ENCODE peak calls at places on chromosome 22, in ten cellular contexts. G, B, U, F, M, C, T, L, N and A are unnamed samples.
A peak's percentile ranks its signal among the peaks of the same experiment; 100 is the strongest.

GRCh38 chr22:43275545-43275981 is 67.6 kb downstream of the SCUBE1 start:
- DNase-seq in G (peak; percentile 90), B (peak; percentile 54), U (no peak), F (no peak), M (peak; percentile 7), C (no peak), T (no peak), L (no peak), N (no peak), A (peak; percentile 92)

GRCh38 chr22:31812977-31813605 is 59.3 kb downstream of the DEPDC5 start:
- DNase-seq in G (no peak), B (no peak), U (no peak), F (no peak), M (no peak), C (peak; percentile 16), T (no peak), L (no peak), N (no peak), A (no peak)

GRCh38 chr22:28920757-28921584 is 37.6 kb downstream of the ZNRF3 start:
- DNase-seq in G (no peak), B (no peak), U (no peak), F (no peak), M (no peak), C (no peak), T (no peak), L (no peak), N (no peak), A (no peak)

GRCh38 chr22:44668190-44668885 is 33.7 kb upstream of the PRR5 start:
- DNase-seq in G (no peak), B (no peak), U (peak; percentile 31), F (no peak), M (no peak), C (no peak), T (no peak), L (no peak), N (peak; percentile 53), A (no peak)

GRCh38 chr22:50684501-50684900 is 11.9 kb downstream of the SHANK3 start:
- DNase-seq in G (no peak), B (no peak), U (no peak), F (no peak), M (no peak), C (no peak), T (no peak), L (no peak), N (no peak), A (no peak)

GRCh38 chr22:43925433-43926348 is 2.1 kb downstream of the PNPLA3 start:
- DNase-seq in G (peak; percentile 86), B (peak; percentile 53), U (no peak), F (no peak), M (no peak), C (no peak), T (no peak), L (no peak), N (peak; percentile 65), A (peak; percentile 40)

GRCh38 chr22:21587803-21588611 is 20.5 kb downstream of the UBE2L3 start:
- DNase-seq in G (no peak), B (peak; percentile 76), U (peak; percentile 55), F (no peak), M (peak; percentile 76), C (no peak), T (peak; percentile 66), L (no peak), N (no peak), A (no peak)

GRCh38 chr22:48510599-48510998 is 1317.1 kb downstream of the BRD1 start:
- DNase-seq in G (no peak), B (no peak), U (no peak), F (no peak), M (no peak), C (no peak), T (no peak), L (no peak), N (no peak), A (no peak)

GRCh38 chr22:27144345-27144744 is 487.0 kb downstream of the MIAT start:
- DNase-seq in G (no peak), B (no peak), U (no peak), F (no peak), M (no peak), C (no peak), T (no peak), L (no peak), N (no peak), A (no peak)

GRCh38 chr22:49660794-49661781 is 166.6 kb downstream of the BRD1 start:
- DNase-seq in G (no peak), B (no peak), U (peak; percentile 30), F (no peak), M (no peak), C (no peak), T (peak; percentile 50), L (no peak), N (no peak), A (no peak)

GRCh38 chr22:32512267-32512982 is 37.8 kb downstream of the FBXO7 start:
- DNase-seq in G (no peak), B (no peak), U (no peak), F (no peak), M (no peak), C (no peak), T (no peak), L (no peak), N (no peak), A (no peak)

GRCh38 chr22:18987765-18988164 is 51.7 kb upstream of the PRODH start:
- DNase-seq in G (peak; percentile 25), B (peak; percentile 32), U (peak; percentile 33), F (no peak), M (no peak), C (no peak), T (no peak), L (no peak), N (no peak), A (no peak)

GRCh38 chr22:30635273-30636225 is at the start of gene SLC35E4:
- DNase-seq in G (peak; percentile 94), B (peak; percentile 98), U (peak; percentile 99), F (peak; percentile 37), M (peak; percentile 84), C (peak; percentile 8), T (peak; percentile 99), L (peak; percentile 65), N (peak; percentile 97), A (peak; percentile 87)

GRCh38 chr22:36323182-36323854 is 64.4 kb downstream of the MYH9 start:
- DNase-seq in G (no peak), B (no peak), U (no peak), F (peak; percentile 70), M (peak; percentile 91), C (no peak), T (no peak), L (no peak), N (no peak), A (no peak)

GRCh38 chr22:17774206-17774927 is at the start of gene BID:
- DNase-seq in G (peak; percentile 35), B (no peak), U (peak; percentile 54), F (no peak), M (no peak), C (no peak), T (peak; percentile 59), L (no peak), N (peak; percentile 71), A (no peak)

GRCh38 chr22:40673017-40673416 is 6.3 kb upstream of the MCHR1 start:
- DNase-seq in G (no peak), B (no peak), U (no peak), F (no peak), M (no peak), C (no peak), T (no peak), L (no peak), N (no peak), A (no peak)

GRCh38 chr22:35445933-35446332 is 46.0 kb downstream of the MCM5 start:
- DNase-seq in G (no peak), B (peak; percentile 33), U (no peak), F (no peak), M (peak; percentile 18), C (no peak), T (no peak), L (no peak), N (no peak), A (no peak)

GRCh38 chr22:22159384-22159783 is 85.2 kb upstream of the VPREB1 start:
- DNase-seq in G (no peak), B (no peak), U (no peak), F (no peak), M (no peak), C (no peak), T (no peak), L (no peak), N (no peak), A (no peak)

GRCh38 chr22:45612451-45612901 is 59.2 kb upstream of the ATXN10 start:
- DNase-seq in G (peak; percentile 97), B (no peak), U (peak; percentile 30), F (peak; percentile 23), M (peak; percentile 86), C (no peak), T (peak; percentile 61), L (peak; percentile 37), N (peak; percentile 86), A (peak; percentile 86)

GRCh38 chr22:40911772-40912171 is 39.4 kb upstream of the RBX1 start:
- DNase-seq in G (no peak), B (no peak), U (no peak), F (no peak), M (no peak), C (no peak), T (no peak), L (no peak), N (no peak), A (no peak)

GRCh38 chr22:50471197-50471847 is 3.5 kb downstream of the SBF1 start:
- DNase-seq in G (no peak), B (no peak), U (no peak), F (no peak), M (no peak), C (no peak), T (no peak), L (no peak), N (no peak), A (no peak)

GRCh38 chr22:48895341-48895740 is 932.3 kb downstream of the BRD1 start:
- DNase-seq in G (no peak), B (no peak), U (no peak), F (no peak), M (no peak), C (no peak), T (no peak), L (no peak), N (no peak), A (no peak)

GRCh38 chr22:25726241-25726640 is 15.7 kb upstream of the MYO18B start:
- DNase-seq in G (no peak), B (no peak), U (no peak), F (no peak), M (peak; percentile 36), C (no peak), T (no peak), L (no peak), N (no peak), A (no peak)

GRCh38 chr22:46465348-46465725 is 72.1 kb downstream of the CELSR1 start:
- DNase-seq in G (no peak), B (no peak), U (no peak), F (no peak), M (no peak), C (no peak), T (no peak), L (no peak), N (no peak), A (no peak)

GRCh38 chr22:37304595-37305343 is 22.5 kb downstream of the CYTH4 start:
- DNase-seq in G (peak; percentile 40), B (no peak), U (no peak), F (peak; percentile 9), M (no peak), C (no peak), T (no peak), L (peak; percentile 25), N (no peak), A (peak; percentile 68)

GRCh38 chr22:19957445-19957844 is 15.8 kb upstream of the TXNRD2 start:
- DNase-seq in G (no peak), B (no peak), U (no peak), F (no peak), M (no peak), C (no peak), T (no peak), L (no peak), N (peak; percentile 53), A (no peak)

GRCh38 chr22:44147821-44148574 is 32.7 kb upstream of the PARVG start:
- DNase-seq in G (no peak), B (no peak), U (no peak), F (peak; percentile 96), M (no peak), C (no peak), T (no peak), L (no peak), N (no peak), A (no peak)

GRCh38 chr22:41636467-41636866 is 15.4 kb downstream of the XRCC6 start:
- DNase-seq in G (peak; percentile 28), B (no peak), U (no peak), F (peak; percentile 12), M (peak; percentile 34), C (no peak), T (no peak), L (no peak), N (peak; percentile 82), A (peak; percentile 75)